ENCODE peak calls at places on chromosomes 1 and 21, in eight cellular contexts. P, J, I, S, K, F, R and E are unnamed samples.
A peak's percentile ranks its signal among the peaks of the same experiment; 100 is the strongest.

GRCh38 chr21:15062566-15062965 is 2.2 kb downstream of the NRIP1 start:
- DNase-seq in P (no peak), K (no peak), F (no peak), I (no peak), R (no peak), J (no peak), S (no peak), E (no peak)

GRCh38 chr21:42513151-42513984 is at the start of gene SLC37A1:
- DNase-seq in I (no peak), R (no peak), S (peak; percentile 68), K (no peak), P (no peak), J (no peak), F (no peak), E (peak; percentile 42)

GRCh38 chr1:21072721-21073120 is 104.0 kb downstream of the EIF4G3 start:
- DNase-seq in R (no peak), K (no peak), I (no peak), F (no peak), J (no peak), P (no peak), S (no peak), E (no peak)

GRCh38 chr1:156129687-156130577 is 15.4 kb downstream of the LMNA start:
- DNase-seq in I (peak; percentile 97), P (peak; percentile 93), J (peak; percentile 77), F (no peak), K (peak; percentile 88), S (peak; percentile 86), R (peak; percentile 92), E (peak; percentile 88)

GRCh38 chr1:178101654-178102053 is 7.8 kb downstream of the RASAL2 start:
- DNase-seq in J (no peak), P (no peak), S (no peak), K (no peak), I (no peak), R (no peak), F (no peak), E (no peak)

GRCh38 chr1:176609556-176610408 is 146.8 kb downstream of the PAPPA2 start:
- DNase-seq in J (no peak), I (no peak), K (no peak), F (no peak), S (no peak), R (no peak), P (no peak), E (no peak)

GRCh38 chr1:194378517-194378916 is 1192.1 kb upstream of the B3GALT2 start:
- DNase-seq in F (no peak), J (no peak), S (no peak), P (no peak), R (no peak), K (no peak), I (no peak), E (no peak)

GRCh38 chr1:208533746-208534603 is 289.8 kb upstream of the PLXNA2 start:
- DNase-seq in S (no peak), J (no peak), I (no peak), P (no peak), R (no peak), K (no peak), F (no peak), E (no peak)

GRCh38 chr1:108108119-108108518 is 92.0 kb downstream of the SLC25A24 start:
- DNase-seq in P (no peak), F (no peak), J (no peak), S (no peak), R (no peak), I (no peak), K (no peak), E (no peak)

GRCh38 chr1:109399326-109399957 is 1.7 kb upstream of the SORT1 start:
- DNase-seq in F (no peak), P (peak; percentile 56), K (no peak), R (no peak), I (no peak), S (no peak), J (no peak), E (no peak)

GRCh38 chr1:11845641-11846335 is 1.8 kb downstream of the NPPA start:
- DNase-seq in F (no peak), P (no peak), J (no peak), S (no peak), K (no peak), R (no peak), I (no peak), E (no peak)

GRCh38 chr1:7519181-7519860 is 251.8 kb upstream of the VAMP3 start:
- DNase-seq in J (no peak), I (no peak), R (no peak), S (peak; percentile 48), P (no peak), F (no peak), K (no peak), E (no peak)

GRCh38 chr1:1399870-1400575 is 888 bp upstream of the CCNL2 start:
- DNase-seq in I (no peak), J (no peak), F (no peak), K (no peak), R (no peak), P (no peak), S (no peak), E (no peak)

GRCh38 chr1:29243863-29244185 is 7.5 kb downstream of the PTPRU start:
- DNase-seq in P (no peak), F (no peak), I (no peak), S (no peak), R (no peak), K (no peak), J (no peak), E (no peak)

GRCh38 chr21:33374080-33374873 is 28.9 kb upstream of the IFNGR2 start:
- DNase-seq in S (no peak), J (no peak), F (no peak), P (peak; percentile 53), K (peak; percentile 70), R (no peak), I (peak; percentile 53), E (no peak)

GRCh38 chr1:11339346-11340247 is 66.6 kb downstream of the UBIAD1 start:
- DNase-seq in S (no peak), R (no peak), K (peak; percentile 24), I (no peak), F (no peak), J (no peak), P (peak; percentile 1), E (peak; percentile 85)

GRCh38 chr21:33608559-33608958 is 20.1 kb upstream of the DONSON start:
- DNase-seq in K (no peak), R (no peak), I (no peak), J (no peak), F (no peak), P (no peak), S (no peak), E (no peak)

GRCh38 chr1:240151126-240151735 is 59.5 kb downstream of the FMN2 start:
- DNase-seq in S (no peak), P (no peak), F (no peak), I (no peak), R (no peak), J (no peak), K (no peak), E (no peak)

GRCh38 chr21:17793675-17794123 is 25.5 kb downstream of the C21orf91 start:
- DNase-seq in I (no peak), R (no peak), P (no peak), F (no peak), K (no peak), J (no peak), S (no peak), E (no peak)

GRCh38 chr1:233097546-233098254 is 147.3 kb downstream of the NTPCR start:
- DNase-seq in R (no peak), P (no peak), I (no peak), J (no peak), F (no peak), K (no peak), S (no peak), E (no peak)

GRCh38 chr21:30102881-30103280 is 63.7 kb downstream of the CLDN17 start:
- DNase-seq in S (no peak), F (no peak), J (no peak), K (no peak), I (no peak), P (no peak), R (no peak), E (no peak)

DNA sequence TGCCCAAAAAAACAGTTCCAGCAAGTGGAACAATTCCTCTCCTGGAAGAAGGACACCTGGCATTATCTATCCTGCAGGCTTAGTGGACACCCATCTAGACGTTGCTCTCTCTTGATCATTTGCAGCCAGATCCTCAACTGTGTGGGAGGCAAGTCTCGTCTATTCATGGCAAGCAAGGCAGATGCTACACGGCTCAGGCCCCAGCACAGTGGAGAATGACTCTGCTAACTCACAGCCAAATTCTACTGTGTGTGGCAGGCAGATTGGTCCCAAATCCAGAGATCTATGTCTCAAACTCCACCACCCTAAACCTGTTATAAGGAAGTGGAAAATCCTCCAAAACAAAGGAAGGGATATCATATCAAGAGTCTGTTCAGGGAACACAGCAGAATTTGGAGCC is 7.0 kb downstream of the TNNT2 start:
- DNase-seq in S (no peak), F (no peak), P (no peak), K (no peak), R (no peak), J (no peak), I (no peak), E (no peak)
- H3K27ac ChIP-seq in S (no peak overlapping the region), F (no peak overlapping the region), P (no peak overlapping the region), K (no peak overlapping the region), R (no peak overlapping the region), J (no peak overlapping the region), I (no peak overlapping the region), E (no peak overlapping the region)

GRCh38 chr21:31343680-31344480 is at the start of gene TIAM1:
- DNase-seq in S (peak; percentile 72), F (no peak), J (peak; percentile 52), P (no peak), K (peak; percentile 36), R (peak; percentile 15), I (no peak), E (peak; percentile 35)
- TF ChIP-seq POLR2A in S (no peak), F (peak; percentile 62), J (peak; percentile 18), P (no peak), K (no peak), R (no peak), I (no peak), E (peak; percentile 27)

DNA sequence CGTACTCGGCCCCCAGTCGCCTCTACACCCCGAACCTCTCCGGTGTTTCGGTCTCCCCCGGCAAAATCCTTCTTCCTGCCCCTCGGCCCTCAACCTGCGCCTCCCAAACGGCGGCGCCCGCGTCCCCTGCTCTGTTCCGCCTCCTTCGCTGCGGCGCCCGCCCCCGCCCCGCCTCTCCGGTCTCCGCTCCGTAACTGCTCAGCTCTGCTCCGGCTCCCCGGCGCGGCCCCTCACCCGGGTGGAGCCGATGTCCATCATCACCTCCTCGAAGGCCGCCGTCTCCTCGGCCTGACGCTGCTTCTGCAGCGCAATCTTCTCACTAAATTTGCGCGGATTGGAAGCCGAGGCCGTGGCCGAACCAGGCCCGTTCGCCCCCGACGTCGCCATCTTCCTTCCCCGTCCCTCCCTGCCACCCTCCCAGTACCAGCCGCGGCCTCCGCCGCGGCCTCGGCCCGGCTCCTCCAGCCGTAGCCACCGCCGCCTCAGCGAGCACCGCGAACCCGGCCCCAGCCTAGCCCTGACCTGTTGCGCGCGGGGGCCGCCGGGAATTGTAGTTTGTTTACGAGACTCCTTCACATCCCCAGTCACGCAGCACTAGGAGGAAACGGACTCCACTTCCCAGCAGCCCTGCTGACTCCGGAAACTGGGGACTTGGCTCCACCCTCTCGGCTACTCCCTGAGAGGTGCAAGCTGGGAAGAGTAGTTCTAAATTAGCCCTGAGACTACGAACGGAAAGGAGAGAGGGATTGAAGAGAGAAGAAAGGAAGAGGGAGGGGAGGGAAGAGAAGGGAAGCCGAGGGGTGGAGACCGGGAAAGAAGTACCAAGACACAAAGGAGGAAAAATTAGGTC is at the start of gene CRTC2:
- DNase-seq in F (peak; percentile 95), I (peak; percentile 99), S (peak; percentile 99), K (peak; percentile 99), R (peak; percentile 98), J (peak; percentile 99), P (peak; percentile 95), E (peak; percentile 99)
- H3K4me1 ChIP-seq in F (peaks cover 81% of the 10 kb centered on the region), I (peaks cover 31% of the 10 kb centered on the region), S (peaks cover 40% of the 10 kb centered on the region), K (peaks cover 46% of the 10 kb centered on the region), R (peaks cover 6% of the 10 kb centered on the region), J (no peaks in the 10 kb centered on the region), P (peaks cover 12% of the 10 kb centered on the region), E (peaks cover 69% of the 10 kb centered on the region)

GRCh38 chr1:93028542-93028941 is 50.5 kb upstream of the MTF2 start:
- DNase-seq in S (no peak), P (no peak), K (no peak), R (no peak), F (no peak), J (no peak), I (no peak), E (no peak)
- H3K27ac ChIP-seq in S (no peak overlapping the region), P (no peak overlapping the region), K (no peak overlapping the region), R (no peak overlapping the region), F (no peak overlapping the region), J (no peak overlapping the region), I (no peak overlapping the region), E (no peak overlapping the region)